ENCODE peak calls at places on chromosomes 16 and 17, in five cellular contexts. A, W, H, N and V are unnamed samples.

GRCh38 chr16:85606920-85607319 is 6.2 kb upstream of the GSE1 start:
- DNase-seq in A (no peak), N (no peak), H (no peak), W (no peak), V (no peak)

GRCh38 chr16:4392382-4393242 is 21.0 kb downstream of the VASN start:
- DNase-seq in W (peak), N (peak), H (no peak), A (no peak), V (peak)

GRCh38 chr17:67476787-67477335 is 99.8 kb downstream of the PITPNC1 start:
- DNase-seq in W (no peak), H (no peak), N (no peak), A (no peak), V (no peak)

GRCh38 chr16:57533618-57534336 is 2.6 kb downstream of the CCDC102A start:
- DNase-seq in A (no peak), W (peak), H (peak), N (no peak), V (no peak)

GRCh38 chr17:19270951-19271611 is 33.9 kb downstream of the EPN2 start:
- DNase-seq in N (no peak), A (no peak), W (no peak), H (no peak), V (peak)

GRCh38 chr17:29570521-29570920 is 2.0 kb downstream of the TP53I13 start:
- DNase-seq in H (no peak), A (no peak), N (no peak), W (no peak), V (no peak)

GRCh38 chr17:41131979-41132378 is 8.0 kb upstream of the KRTAP4-12 start:
- DNase-seq in H (no peak), N (peak), W (no peak), A (no peak), V (no peak)

GRCh38 chr17:83067718-83068261 is 11.6 kb upstream of the METRNL start:
- DNase-seq in N (peak), H (no peak), A (peak), W (no peak), V (peak)

GRCh38 chr16:74850027-74850426 is 75.4 kb upstream of the FA2H start:
- DNase-seq in A (no peak), N (peak), W (no peak), H (no peak), V (no peak)

GRCh38 chr17:3885970-3886369 is 6.9 kb downstream of the CAMKK1 start:
- DNase-seq in W (no peak), A (no peak), N (peak), H (peak), V (no peak)

GRCh38 chr17:4445731-4446130 is 12.0 kb downstream of the SPNS3 start:
- DNase-seq in A (no peak), N (no peak), H (no peak), W (no peak), V (no peak)

GRCh38 chr16:83552193-83552592 is 255.6 kb upstream of the HSBP1 start:
- DNase-seq in N (peak), W (no peak), A (no peak), H (no peak), V (no peak)

GRCh38 chr17:33777674-33778073 is 477.4 kb upstream of the CCL2 start:
- DNase-seq in A (no peak), H (no peak), W (no peak), N (no peak), V (no peak)

GRCh38 chr17:22374741-22375140 is 682.4 kb downstream of the KCNJ18 start:
- DNase-seq in N (no peak), A (no peak), H (no peak), W (no peak), V (no peak)

GRCh38 chr17:33038740-33039139 is 47.1 kb downstream of the SPACA3 start:
- DNase-seq in W (peak), A (peak), H (peak), N (peak), V (no peak)

GRCh38 chr17:66304304-66305174 is 2.1 kb downstream of the PRKCA start:
- DNase-seq in N (no peak), W (no peak), A (no peak), H (peak), V (no peak)

GRCh38 chr17:7508846-7509245 is 24.7 kb downstream of the POLR2A start:
- DNase-seq in A (no peak), H (no peak), W (no peak), N (no peak), V (no peak)

GRCh38 chr17:48059125-48059668 is 11.0 kb downstream of the NFE2L1 start:
- DNase-seq in W (no peak), N (no peak), H (no peak), A (no peak), V (no peak)

GRCh38 chr16:85448557-85449194 is 164.4 kb upstream of the GSE1 start:
- DNase-seq in H (no peak), A (no peak), W (peak), N (no peak), V (no peak)

GRCh38 chr17:8079291-8080207 is 8.0 kb downstream of the ALOX12B start:
- DNase-seq in N (peak), W (peak), H (peak), A (peak), V (peak)

GRCh38 chr17:58301504-58302150 is 20.9 kb upstream of the MPO start:
- DNase-seq in H (no peak), W (no peak), A (no peak), N (no peak), V (no peak)

GRCh38 chr17:77838748-77839147 is 119.8 kb upstream of the TNRC6C start:
- DNase-seq in N (no peak), H (no peak), A (no peak), W (no peak), V (no peak)

GRCh38 chr16:21301895-21302291 is 23.8 kb upstream of the CRYM start:
- DNase-seq in N (peak), W (no peak), A (no peak), H (no peak), V (no peak)

GRCh38 chr16:20866792-20867191 is 33.4 kb downstream of the DCUN1D3 start:
- DNase-seq in A (no peak), N (no peak), W (no peak), H (no peak), V (no peak)

GRCh38 chr16:21145738-21146137 is 4.9 kb downstream of the DNAH3 start:
- DNase-seq in H (no peak), A (no peak), N (no peak), W (no peak), V (no peak)

DNA sequence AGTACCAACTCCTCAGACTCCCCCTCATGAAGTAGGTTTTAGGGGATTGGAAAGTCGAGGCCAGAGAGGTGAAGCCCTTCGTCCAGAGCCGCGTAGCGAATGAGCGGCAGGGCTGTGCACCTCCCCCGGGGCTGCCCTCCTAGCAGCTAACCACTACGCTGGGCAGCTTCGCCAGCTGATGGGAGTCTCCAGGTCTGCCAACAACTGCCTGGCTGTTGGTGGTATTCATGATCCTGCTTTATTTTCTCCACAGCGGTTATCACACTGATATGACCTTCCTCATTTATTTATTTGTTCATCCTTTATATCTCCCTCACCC is 773 bp upstream of the NETO2 start:
- DNase-seq in N (no peak), W (no peak), H (no peak), A (no peak), V (no peak)
- H3K27ac ChIP-seq in N (no peak), W (no peak), H (no peak), A (no peak), V (peak)

DNA sequence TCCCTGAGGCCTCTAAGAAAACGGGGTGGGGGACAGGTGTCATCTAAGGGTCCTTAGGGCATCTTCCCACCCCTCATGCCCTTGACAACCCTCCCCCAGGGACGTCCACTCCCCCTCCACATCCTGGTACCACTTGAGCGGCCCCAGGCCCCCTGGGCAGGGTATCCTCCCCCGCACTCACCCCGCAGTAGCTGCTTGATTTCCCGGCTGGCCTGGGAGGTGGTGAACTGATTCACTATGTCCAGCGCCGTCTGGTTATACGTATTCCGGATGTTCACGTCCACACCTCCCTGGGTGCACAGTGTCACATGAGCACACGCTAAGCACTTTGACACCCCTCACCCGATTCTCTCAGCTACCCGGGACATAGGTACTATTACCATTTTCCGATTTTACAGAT is 9.7 kb downstream of the CASKIN2 start:
- DNase-seq in N (no peak), H (no peak), A (no peak), W (no peak), V (no peak)
- H3K27ac ChIP-seq in N (no peak), H (no peak), A (no peak), W (no peak), V (peak)

GRCh38 chr16:27620533-27620932 is 70.6 kb downstream of the KATNIP start:
- DNase-seq in A (no peak), W (no peak), H (no peak), N (peak), V (no peak)

GRCh38 chr16:27618611-27619380 is 68.9 kb downstream of the KATNIP start:
- DNase-seq in N (no peak), H (no peak), A (no peak), W (no peak), V (no peak)

GRCh38 chr16:27617678-27618077 is 67.7 kb downstream of the KATNIP start:
- DNase-seq in H (no peak), W (no peak), A (no peak), N (no peak), V (no peak)

GRCh38 chr16:27618140-27618539 is 68.2 kb downstream of the KATNIP start:
- DNase-seq in N (no peak), W (no peak), H (no peak), A (no peak), V (no peak)
- H3K27ac ChIP-seq in N (no peak), W (no peak), H (no peak), A (no peak), V (peak)

GRCh38 chr17:57289613-57290012 is 33.3 kb downstream of the MSI2 start:
- DNase-seq in A (no peak), N (no peak), W (no peak), H (no peak), V (no peak)
- H3K27ac ChIP-seq in A (peak), N (no peak), W (no peak), H (no peak), V (peak)